ENCODE peak calls at places on chromosome 13, in ten cellular contexts. W, P, C, S, K, Q, F, Y, R and O are unnamed samples. For H3K27me3, the result is how much of the 10 kb centered on the place peaks cover.

GRCh38 chr13:65595881-65596280 is 1634.3 kb downstream of the PCDH9 start:
- DNase-seq in P (no peak), F (no peak), K (no peak), Y (no peak), C (no peak), Q (no peak), S (no peak), R (no peak), W (no peak), O (peak)

GRCh38 chr13:46168341-46168740 is 13.6 kb downstream of the LCP1 start:
- DNase-seq in K (peak), Q (no peak), W (no peak), Y (no peak), P (no peak), F (no peak), R (peak), C (peak), S (peak), O (no peak)

GRCh38 chr13:51179432-51179971 is 42.7 kb upstream of the FAM124A start:
- DNase-seq in F (no peak), W (no peak), R (no peak), Q (no peak), S (no peak), P (no peak), K (no peak), Y (no peak), C (no peak), O (no peak)

GRCh38 chr13:47917022-47917574 is 84.0 kb downstream of the SUCLA2 start:
- DNase-seq in Q (no peak), S (no peak), K (no peak), Y (no peak), C (no peak), W (no peak), R (no peak), P (no peak), F (no peak), O (no peak)

GRCh38 chr13:47374741-47375140 is 477.9 kb upstream of the HTR2A start:
- DNase-seq in W (no peak), C (no peak), F (no peak), P (no peak), Y (no peak), S (no peak), K (no peak), Q (no peak), R (no peak), O (no peak)

GRCh38 chr13:99086869-99087129 is 108.9 kb upstream of the DOCK9 start:
- DNase-seq in C (peak), F (no peak), Y (no peak), R (no peak), W (no peak), K (peak), Q (no peak), S (peak), P (no peak), O (no peak)

GRCh38 chr13:106077017-106077416 is 458.4 kb downstream of the EFNB2 start:
- DNase-seq in R (no peak), F (no peak), C (no peak), S (no peak), K (no peak), W (no peak), Y (no peak), Q (no peak), P (no peak), O (no peak)

GRCh38 chr13:79295906-79296564 is 110.0 kb downstream of the RBM26 start:
- DNase-seq in Q (no peak), C (no peak), R (no peak), P (no peak), S (no peak), W (no peak), K (no peak), F (no peak), Y (no peak), O (no peak)

GRCh38 chr13:79593611-79594275 is 112.8 kb downstream of the NDFIP2 start:
- DNase-seq in Q (no peak), C (no peak), K (no peak), P (no peak), S (no peak), F (no peak), Y (peak), R (no peak), W (no peak), O (no peak)

GRCh38 chr13:36807616-36808015 is 11.4 kb upstream of the RFXAP start:
- DNase-seq in W (no peak), K (no peak), Q (no peak), F (no peak), S (no peak), R (no peak), P (no peak), C (no peak), Y (peak), O (no peak)

GRCh38 chr13:53460776-53461175 is 432.2 kb downstream of the OLFM4 start:
- DNase-seq in S (no peak), K (no peak), R (no peak), C (no peak), P (no peak), F (no peak), W (peak), Q (no peak), Y (no peak), O (no peak)

GRCh38 chr13:36332986-36333385 is 13.2 kb downstream of the SPART start:
- DNase-seq in K (no peak), R (no peak), C (no peak), P (no peak), W (no peak), F (no peak), Q (no peak), Y (no peak), S (no peak), O (no peak)

GRCh38 chr13:23087884-23088283 is 92.9 kb upstream of the SGCG start:
- DNase-seq in Y (peak), F (no peak), S (no peak), C (no peak), W (peak), P (no peak), K (no peak), R (no peak), Q (no peak), O (no peak)

GRCh38 chr13:109812375-109812774 is 26.0 kb upstream of the IRS2 start:
- DNase-seq in P (no peak), C (no peak), F (no peak), S (no peak), W (no peak), K (no peak), Y (no peak), R (no peak), Q (no peak), O (no peak)

GRCh38 chr13:39100996-39101751 is 62.9 kb downstream of the NHLRC3 start:
- DNase-seq in C (no peak), Q (no peak), K (no peak), F (no peak), Y (peak), S (no peak), R (no peak), W (no peak), P (no peak), O (no peak)

GRCh38 chr13:76637651-76638111 is 248.5 kb downstream of the KCTD12 start:
- DNase-seq in S (no peak), W (no peak), P (no peak), K (no peak), R (no peak), Q (no peak), F (no peak), C (no peak), Y (no peak), O (no peak)

GRCh38 chr13:112910616-112911280 is 58.3 kb upstream of the MCF2L start:
- DNase-seq in W (no peak), P (peak), K (no peak), R (no peak), S (no peak), F (no peak), Y (no peak), C (no peak), Q (no peak), O (no peak)

GRCh38 chr13:97802213-97802612 is 151.3 kb upstream of the IPO5 start:
- DNase-seq in C (no peak), K (no peak), Y (no peak), Q (no peak), F (no peak), R (no peak), S (no peak), P (no peak), W (no peak), O (no peak)

GRCh38 chr13:98710521-98710920 is 42.0 kb downstream of the SLC15A1 start:
- DNase-seq in S (no peak), C (no peak), W (no peak), F (no peak), K (no peak), R (no peak), Y (no peak), P (no peak), Q (no peak), O (no peak)

GRCh38 chr13:107210216-107211010 is 642.5 kb upstream of the ARGLU1 start:
- DNase-seq in W (no peak), Y (peak), K (no peak), C (no peak), F (no peak), R (no peak), Q (no peak), S (no peak), P (no peak), O (no peak)

GRCh38 chr13:27578121-27579030 is 42.0 kb downstream of the LNX2 start:
- DNase-seq in P (no peak), C (no peak), R (no peak), W (no peak), S (no peak), Q (no peak), Y (no peak), K (no peak), F (no peak), O (no peak)

GRCh38 chr13:45215392-45216077 is 14.7 kb upstream of the KCTD4 start:
- DNase-seq in P (no peak), C (no peak), W (no peak), F (no peak), R (no peak), K (no peak), S (no peak), Y (peak), Q (no peak), O (no peak)

GRCh38 chr13:29845440-29846056 is 4.9 kb downstream of the UBL3 start:
- DNase-seq in Y (peak), W (no peak), R (no peak), P (no peak), K (no peak), S (no peak), Q (peak), C (no peak), F (no peak), O (no peak)

GRCh38 chr13:30418075-30418715 is 4.1 kb upstream of the UBE2L5 start:
- DNase-seq in W (no peak), Y (peak), R (no peak), S (no peak), F (no peak), P (no peak), K (no peak), C (no peak), Q (no peak), O (no peak)

GRCh38 chr13:46126552-46127171 is 21.8 kb upstream of the CPB2 start:
- DNase-seq in K (peak), C (peak), F (peak), Y (peak), S (peak), P (peak), R (peak), W (peak), Q (peak), O (peak)

GRCh38 chr13:44306401-44307192 is 67.0 kb upstream of the SERP2 start:
- DNase-seq in W (peak), F (peak), P (no peak), Y (peak), K (peak), R (peak), S (no peak), C (no peak), Q (no peak), O (peak)

GRCh38 chr13:80177327-80177726 is 163.6 kb downstream of the SPRY2 start:
- DNase-seq in P (no peak), Y (no peak), K (no peak), Q (no peak), C (no peak), R (no peak), S (no peak), F (no peak), W (peak), O (no peak)

GRCh38 chr13:67632590-67632989 is 402.5 kb upstream of the PCDH9 start:
- DNase-seq in F (no peak), R (no peak), W (no peak), K (no peak), Q (no peak), P (no peak), S (no peak), C (no peak), Y (no peak), O (no peak)
- H3K4me3 ChIP-seq in F (no peak), R (no peak), W (no peak), K (no peak), Q (no peak), P (no peak), S (no peak), C (no peak), Y (no peak), O (no peak)

GRCh38 chr13:49453465-49453864 is 9.4 kb downstream of the SETDB2 start:
- DNase-seq in C (no peak), R (no peak), K (no peak), Q (no peak), P (no peak), S (no peak), W (no peak), F (no peak), Y (no peak), O (no peak)

GRCh38 chr13:49452725-49453457 is 8.8 kb downstream of the SETDB2 start:
- DNase-seq in S (no peak), R (no peak), W (no peak), P (no peak), C (no peak), Y (no peak), F (no peak), Q (no peak), K (no peak), O (no peak)

GRCh38 chr13:49454388-49455015 is 10.4 kb downstream of the SETDB2 start:
- DNase-seq in F (no peak), C (no peak), W (no peak), Y (no peak), P (no peak), K (no peak), Q (peak), R (no peak), S (no peak), O (peak)

GRCh38 chr13:49456156-49456555 is 12.1 kb downstream of the SETDB2 start:
- DNase-seq in K (no peak), S (no peak), F (no peak), W (no peak), R (no peak), Y (no peak), C (no peak), Q (no peak), P (no peak), O (no peak)

GRCh38 chr13:49455016-49455398 is 10.9 kb downstream of the SETDB2 start:
- DNase-seq in F (no peak), R (no peak), C (no peak), Y (no peak), W (no peak), Q (no peak), K (no peak), S (no peak), P (no peak), O (no peak)
- H3K27me3 ChIP-seq in F (under half), R (under half), C (under half), Y (under half), W (under half), Q (under half), K (under half), S (under half), P (under half), O (under half)

DNA sequence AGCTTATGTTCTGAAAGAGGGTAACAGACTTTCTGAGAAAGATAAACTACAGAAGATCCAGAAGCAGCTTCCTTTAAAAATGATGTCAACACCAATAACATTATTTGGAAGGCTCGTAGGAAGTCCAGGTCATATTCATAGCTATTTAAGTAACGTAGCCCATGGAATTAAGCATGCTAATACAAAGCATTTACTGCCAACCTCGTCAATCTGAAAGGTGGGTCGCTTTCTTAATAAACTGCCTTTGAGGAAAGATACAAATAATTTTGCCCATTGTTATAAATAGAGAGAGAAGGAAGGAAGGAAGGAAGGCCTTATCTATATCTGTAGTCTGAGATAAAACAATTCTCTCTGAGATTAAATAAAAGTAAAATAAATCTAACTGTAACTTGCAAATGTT is 80.3 kb downstream of the STARD13 start:
- DNase-seq in Y (no peak), S (no peak), R (no peak), P (no peak), K (no peak), W (no peak), C (no peak), F (no peak), Q (no peak), O (no peak)
- H3K4me3 ChIP-seq in Y (no peak), S (no peak), R (peak), P (peak), K (peak), W (no peak), C (peak), F (peak), Q (no peak), O (peak)

GRCh38 chr13:26052136-26052736 is 420 bp upstream of the SHISA2 start:
- DNase-seq in Q (no peak), F (no peak), S (no peak), R (no peak), K (no peak), W (no peak), C (no peak), Y (peak), P (no peak), O (no peak)

GRCh38 chr13:26050568-26051230 is 1.1 kb downstream of the SHISA2 start:
- DNase-seq in R (no peak), Y (peak), P (no peak), S (no peak), W (no peak), K (no peak), C (no peak), Q (no peak), F (no peak), O (no peak)

GRCh38 chr13:26051231-26052135 is at the start of gene SHISA2:
- DNase-seq in K (no peak), S (no peak), R (no peak), C (peak), F (no peak), W (no peak), P (no peak), Q (no peak), Y (peak), O (no peak)

GRCh38 chr13:26048745-26049144 is 3.1 kb downstream of the SHISA2 start:
- DNase-seq in W (no peak), C (no peak), R (no peak), P (no peak), F (no peak), K (no peak), Q (no peak), Y (peak), S (no peak), O (no peak)

DNA sequence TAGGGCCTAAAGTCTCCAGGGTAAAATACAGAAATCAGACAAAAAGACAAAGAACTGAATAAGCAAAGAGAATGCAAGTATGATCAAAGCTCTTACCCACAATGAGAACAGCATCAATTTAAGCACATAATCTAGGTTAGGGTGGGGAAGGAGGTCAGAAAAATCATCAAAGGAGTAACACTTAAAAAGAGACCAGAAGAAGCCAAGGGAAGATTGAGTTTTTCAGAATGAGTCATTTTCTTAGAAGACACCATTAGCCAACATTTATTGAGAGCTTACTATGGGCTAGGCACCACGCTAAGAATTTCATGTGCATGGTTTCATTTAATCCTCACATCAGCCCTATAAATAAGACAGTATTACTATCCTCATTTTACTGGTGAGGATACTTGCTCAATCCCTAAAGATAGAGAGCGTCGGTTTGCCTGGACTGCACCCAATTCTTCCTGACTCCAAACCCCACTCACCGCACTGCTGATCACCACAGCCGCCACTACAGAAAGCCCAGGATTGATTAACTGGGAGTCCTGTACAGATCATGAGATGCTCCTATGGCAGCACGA is 1.7 kb upstream of the SHISA2 start:
- DNase-seq in W (no peak), R (no peak), K (no peak), Q (no peak), F (no peak), P (no peak), S (no peak), C (no peak), Y (no peak), O (no peak)
- H3K27me3 ChIP-seq in W (half or more), R (under half), K (half or more), Q (under half), F (under half), P (under half), S (under half), C (under half), Y (under half), O (under half)

DNA sequence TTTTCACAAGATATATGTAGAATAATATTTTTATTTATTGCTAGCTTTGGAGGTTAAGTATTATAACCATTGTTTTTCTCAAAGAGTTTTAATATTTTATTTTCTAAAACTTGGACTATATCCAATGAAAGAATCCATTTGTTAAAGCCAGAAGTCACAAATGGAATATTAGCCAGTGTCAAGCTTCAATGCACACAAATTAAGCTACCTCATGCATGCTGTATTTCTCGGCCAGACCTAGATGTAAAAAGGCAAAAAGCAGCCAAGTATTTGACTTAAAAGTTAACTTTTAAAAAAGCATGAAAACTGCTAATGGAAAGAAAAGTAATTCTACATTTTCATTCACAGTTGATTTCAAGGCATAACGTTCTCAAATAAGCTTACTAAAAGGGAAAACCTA is 160.0 kb upstream of the ATXN8OS start:
- DNase-seq in Q (no peak), C (no peak), P (no peak), F (no peak), R (no peak), S (no peak), Y (no peak), K (no peak), W (no peak), O (no peak)
- H3K4me3 ChIP-seq in Q (no peak), C (no peak), P (no peak), F (no peak), R (no peak), S (no peak), Y (no peak), K (no peak), W (no peak), O (no peak)

DNA sequence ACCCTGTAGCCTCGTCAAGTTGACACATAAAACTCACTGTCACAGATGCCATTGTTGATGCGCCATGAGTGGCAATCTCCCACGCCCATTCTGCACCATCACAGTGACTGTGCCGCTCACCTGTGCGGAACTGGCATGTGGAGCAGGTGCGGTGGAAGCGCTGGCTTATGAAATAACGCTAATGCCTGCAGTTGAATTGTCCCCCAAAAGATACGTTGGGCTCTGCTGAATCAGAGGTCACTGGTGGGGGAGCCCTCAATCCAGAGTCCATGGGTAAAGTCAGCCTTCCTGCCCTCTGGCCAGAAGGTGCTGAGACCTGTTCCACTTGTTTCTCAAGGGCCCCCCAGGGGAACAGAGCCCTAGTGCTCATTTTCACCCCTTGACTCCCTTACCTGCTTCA is 2.9 kb upstream of the ARHGEF7 start:
- DNase-seq in S (no peak), F (no peak), Y (no peak), K (no peak), R (no peak), C (no peak), Q (no peak), W (no peak), P (no peak), O (no peak)
- H3K27me3 ChIP-seq in S (under half), F (under half), Y (under half), K (half or more), R (under half), C (under half), Q (under half), W (half or more), P (under half), O (half or more)